ENCODE peak calls at places on chromosomes 12 and 14, in six cellular contexts. U, Z, K, J, I and M are unnamed samples.

GRCh38 chr12:82998509-82998908 is 311.8 kb downstream of the TMTC2 start:
- DNase-seq in I (no peak), U (no peak), Z (no peak), J (no peak), K (no peak), M (no peak)

GRCh38 chr12:116057356-116057755 is 220.1 kb downstream of the MED13L start:
- DNase-seq in Z (no peak), K (no peak), I (no peak), U (no peak), J (no peak), M (no peak)

GRCh38 chr14:75267141-75267601 is 11.5 kb upstream of the FOS start:
- DNase-seq in K (no peak), I (no peak), J (no peak), Z (no peak), U (no peak), M (no peak)

GRCh38 chr12:123388218-123388947 is 4.5 kb downstream of the KMT5A start:
- DNase-seq in Z (peak), J (peak), K (peak), I (peak), U (peak), M (peak)

GRCh38 chr14:61582815-61583214 is 112.5 kb upstream of the HIF1A start:
- DNase-seq in U (no peak), J (no peak), Z (no peak), K (no peak), I (no peak), M (no peak)

GRCh38 chr14:89958966-89959365 is 3.2 kb downstream of the TDP1 start:
- DNase-seq in U (no peak), K (no peak), I (no peak), J (no peak), Z (no peak), M (no peak)

GRCh38 chr12:1573960-1574862 is 20.2 kb downstream of the FBXL14 start:
- DNase-seq in Z (no peak), U (no peak), J (no peak), I (no peak), K (no peak), M (no peak)

GRCh38 chr12:126157575-126157966 is 1092.3 kb downstream of the AACS start:
- DNase-seq in I (no peak), J (no peak), K (no peak), U (no peak), Z (no peak), M (no peak)

GRCh38 chr14:98345186-98345585 is 926.8 kb downstream of the BCL11B start:
- DNase-seq in K (no peak), U (no peak), J (no peak), Z (no peak), I (no peak), M (no peak)

GRCh38 chr14:69685716-69686115 is 74.3 kb downstream of the SUSD6 start:
- DNase-seq in K (no peak), I (peak), Z (peak), U (no peak), J (no peak), M (no peak)

GRCh38 chr14:87813211-87813610 is 179.8 kb downstream of the GALC start:
- DNase-seq in U (no peak), K (no peak), J (no peak), Z (no peak), I (no peak), M (no peak)

GRCh38 chr14:26130690-26131089 is 467.1 kb downstream of the NOVA1 start:
- DNase-seq in I (no peak), Z (no peak), K (no peak), J (no peak), U (no peak), M (no peak)

GRCh38 chr14:33738481-33738880 is 212.4 kb downstream of the EGLN3 start:
- DNase-seq in U (no peak), J (no peak), K (no peak), Z (no peak), I (no peak), M (no peak)

GRCh38 chr12:120234643-120235368 is 30.7 kb downstream of the PXN start:
- DNase-seq in K (peak), Z (peak), I (peak), J (peak), U (peak), M (peak)

GRCh38 chr12:15627995-15628945 is 160.9 kb downstream of the EPS8 start:
- DNase-seq in K (no peak), J (no peak), U (no peak), Z (peak), I (no peak), M (no peak)

GRCh38 chr14:23066368-23066767 is 9.0 kb upstream of the CDH24 start:
- DNase-seq in Z (no peak), I (peak), K (no peak), J (no peak), U (no peak), M (peak)

GRCh38 chr12:109573029-109573913 is at the start of the genes MMAB and MVK:
- DNase-seq in Z (peak), J (peak), K (peak), U (peak), I (peak), M (peak)